ENCODE peak calls at places on chromosomes 12 and 14, in eight cellular contexts. U is choroid plexus epithelial cell, G is psoas muscle, O is endodermal cell, H is WERI-Rb-1, I is epithelial cell of esophagus, V is mammary epithelial cell, L is ovary. P is an unnamed sample.

GRCh38 chr12:76317976-76318375 is 30.2 kb downstream of the BBS10 start:
- DNase-seq in U (no peak), G (no peak), O (no peak), H (no peak), I (no peak), V (no peak), L (no peak), P (no peak)

GRCh38 chr12:101698782-101699347 is 1.4 kb downstream of the CHPT1 start:
- DNase-seq in U (peak), G (no peak), O (no peak), H (no peak), I (no peak), V (no peak), L (no peak), P (peak)

GRCh38 chr14:53608369-53608768 is 348.3 kb downstream of the BMP4 start:
- DNase-seq in U (no peak), G (no peak), O (no peak), H (no peak), I (peak), V (peak), L (no peak), P (no peak)

GRCh38 chr14:63986789-63987533 is 134.2 kb downstream of the SYNE2 start:
- DNase-seq in U (peak), G (no peak), O (no peak), H (no peak), I (peak), V (peak), L (no peak), P (peak)

GRCh38 chr12:124399622-124400021 is 104.7 kb downstream of the RFLNA start:
- DNase-seq in U (no peak), G (no peak), O (peak), H (peak), I (peak), V (no peak), L (peak), P (peak)

GRCh38 chr12:93762912-93763311 is 85.7 kb downstream of the CRADD start:
- DNase-seq in U (no peak), G (no peak), O (no peak), H (no peak), I (no peak), V (no peak), L (no peak), P (no peak)

GRCh38 chr12:10867381-10867780 is 16.7 kb downstream of the PRH1 start:
- DNase-seq in U (no peak), G (no peak), O (no peak), H (no peak), I (peak), V (no peak), L (no peak), P (peak)

GRCh38 chr14:92633724-92634123 is 114.7 kb downstream of the LGMN start:
- DNase-seq in U (peak), G (no peak), O (no peak), H (no peak), I (no peak), V (no peak), L (no peak), P (peak)

GRCh38 chr12:67919406-67919805 is 69.8 kb upstream of the IFNG-AS1 start:
- DNase-seq in U (peak), G (no peak), O (no peak), H (no peak), I (peak), V (peak), L (no peak), P (peak)

GRCh38 chr14:94522115-94522724 is 13.0 kb upstream of the SERPINA12 start:
- DNase-seq in U (no peak), G (no peak), O (peak), H (no peak), I (no peak), V (no peak), L (no peak), P (no peak)

GRCh38 chr12:68425998-68426397 is 93.8 kb upstream of the MDM1 start:
- DNase-seq in U (peak), G (no peak), O (no peak), H (no peak), I (peak), V (peak), L (no peak), P (peak)

GRCh38 chr12:101962486-101962885 is 85.1 kb downstream of the DRAM1 start:
- DNase-seq in U (no peak), G (no peak), O (no peak), H (peak), I (peak), V (peak), L (no peak), P (peak)

GRCh38 chr12:27244680-27245005 is 557 bp downstream of the STK38L start:
- DNase-seq in U (peak), G (no peak), O (no peak), H (no peak), I (peak), V (peak), L (no peak), P (peak)

GRCh38 chr14:102055181-102055901 is 31.5 kb downstream of the HSP90AA1 start:
- DNase-seq in U (peak), G (no peak), O (peak), H (peak), I (peak), V (peak), L (no peak), P (peak)

GRCh38 chr14:50399251-50400032 is 2.8 kb upstream of the CDKL1 start:
- DNase-seq in U (peak), G (no peak), O (no peak), H (no peak), I (peak), V (peak), L (peak), P (peak)

GRCh38 chr12:6606331-6607131 is 648 bp downstream of the CHD4 start:
- DNase-seq in U (peak), G (peak), O (peak), H (peak), I (peak), V (peak), L (peak), P (peak)

GRCh38 chr12:108637631-108638030 is 3.9 kb upstream of the SELPLG start:
- DNase-seq in U (no peak), G (no peak), O (no peak), H (no peak), I (no peak), V (no peak), L (no peak), P (no peak)

GRCh38 chr12:26744697-26745440 is 88.1 kb downstream of the ITPR2 start:
- DNase-seq in U (peak), G (no peak), O (no peak), H (peak), I (no peak), V (no peak), L (no peak), P (no peak)

GRCh38 chr12:102344691-102345090 is 135.7 kb downstream of the IGF1 start:
- DNase-seq in U (no peak), G (no peak), O (no peak), H (no peak), I (peak), V (no peak), L (no peak), P (no peak)

GRCh38 chr14:102314242-102315011 is 5.1 kb upstream of the ZNF839 start:
- DNase-seq in U (peak), G (peak), O (peak), H (peak), I (peak), V (peak), L (peak), P (peak)

GRCh38 chr14:75986439-75986765 is 839 bp downstream of the IFT43 start:
- DNase-seq in U (no peak), G (no peak), O (no peak), H (no peak), I (no peak), V (no peak), L (no peak), P (no peak)

GRCh38 chr14:67622675-67623074 is 3.0 kb downstream of the ARG2 start:
- DNase-seq in U (peak), G (no peak), O (peak), H (no peak), I (peak), V (peak), L (no peak), P (peak)

GRCh38 chr14:88493392-88494185 is 61.2 kb downstream of the PTPN21 start:
- DNase-seq in U (no peak), G (no peak), O (no peak), H (no peak), I (no peak), V (no peak), L (no peak), P (no peak)

GRCh38 chr12:93913845-93914244 is 234.5 kb upstream of the PLXNC1 start:
- DNase-seq in U (peak), G (no peak), O (no peak), H (no peak), I (no peak), V (peak), L (no peak), P (peak)

GRCh38 chr12:26692417-26692816 is 140.6 kb downstream of the ITPR2 start:
- DNase-seq in U (no peak), G (no peak), O (no peak), H (no peak), I (no peak), V (no peak), L (no peak), P (no peak)

GRCh38 chr12:104720346-104721064 is 237.6 kb downstream of the SLC41A2 start:
- DNase-seq in U (peak), G (no peak), O (no peak), H (no peak), I (no peak), V (no peak), L (no peak), P (no peak)

GRCh38 chr12:46266382-46266791 is 2.5 kb downstream of the SLC38A1 start:
- DNase-seq in U (peak), G (no peak), O (no peak), H (peak), I (peak), V (peak), L (peak), P (peak)
- H3K4me3 ChIP-seq in U (peak), G (peak), O (peak), H (peak), I (peak), V (peak), L (peak), P (peak)

GRCh38 chr14:106268013-106268727 is 741.8 kb downstream of the TMEM121 start:
- DNase-seq in U (no peak), G (no peak), O (no peak), H (peak), I (no peak), V (no peak), L (no peak), P (no peak)
- TF ChIP-seq CTCF in U (no peak), G (no peak), O (no peak), H (peak), I (no peak), V (no peak), L (no peak), P (no peak)

GRCh38 chr12:128903231-128903630 is 50.0 kb downstream of the GLT1D1 start:
- DNase-seq in U (no peak), G (no peak), O (peak), H (peak), I (no peak), V (no peak), L (no peak), P (no peak)

GRCh38 chr12:128906485-128907137 is 53.3 kb downstream of the GLT1D1 start:
- DNase-seq in U (no peak), G (no peak), O (no peak), H (no peak), I (no peak), V (no peak), L (no peak), P (no peak)

GRCh38 chr12:128908254-128908653 is 55.0 kb downstream of the GLT1D1 start:
- DNase-seq in U (no peak), G (no peak), O (no peak), H (no peak), I (no peak), V (no peak), L (no peak), P (no peak)

GRCh38 chr12:128909653-128910052 is 56.4 kb downstream of the GLT1D1 start:
- DNase-seq in U (no peak), G (no peak), O (no peak), H (no peak), I (peak), V (no peak), L (no peak), P (no peak)

DNA sequence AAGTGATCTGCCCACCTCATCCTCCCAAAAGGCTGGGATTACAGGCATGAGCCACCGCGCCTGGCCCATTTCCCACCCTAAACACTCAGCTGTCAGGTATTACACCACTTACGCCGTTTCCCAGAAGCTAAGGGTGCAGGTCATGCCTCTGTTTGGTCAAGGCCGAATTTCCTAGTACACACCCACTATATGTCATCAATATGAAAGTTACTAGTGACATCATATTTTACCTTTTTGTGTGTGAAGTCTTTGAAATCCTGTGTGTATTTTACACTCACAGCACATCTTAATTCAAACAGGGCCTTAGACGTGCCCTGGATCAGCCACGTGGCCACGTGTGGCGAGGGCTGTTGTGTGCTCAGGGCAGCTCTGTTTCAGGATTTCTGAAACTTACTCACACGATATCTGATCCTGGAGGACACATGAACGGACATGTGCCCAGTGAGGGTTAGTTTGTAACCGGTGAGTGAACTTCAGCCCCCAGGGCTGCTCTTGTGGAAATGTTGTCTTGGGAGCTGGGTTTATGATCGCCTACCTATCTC is 51.8 kb downstream of the GLT1D1 start:
- DNase-seq in U (no peak), G (no peak), O (peak), H (no peak), I (no peak), V (no peak), L (no peak), P (no peak)
- H3K4me3 ChIP-seq in U (no peak), G (no peak), O (no peak), H (no peak), I (no peak), V (no peak), L (no peak), P (no peak)

DNA sequence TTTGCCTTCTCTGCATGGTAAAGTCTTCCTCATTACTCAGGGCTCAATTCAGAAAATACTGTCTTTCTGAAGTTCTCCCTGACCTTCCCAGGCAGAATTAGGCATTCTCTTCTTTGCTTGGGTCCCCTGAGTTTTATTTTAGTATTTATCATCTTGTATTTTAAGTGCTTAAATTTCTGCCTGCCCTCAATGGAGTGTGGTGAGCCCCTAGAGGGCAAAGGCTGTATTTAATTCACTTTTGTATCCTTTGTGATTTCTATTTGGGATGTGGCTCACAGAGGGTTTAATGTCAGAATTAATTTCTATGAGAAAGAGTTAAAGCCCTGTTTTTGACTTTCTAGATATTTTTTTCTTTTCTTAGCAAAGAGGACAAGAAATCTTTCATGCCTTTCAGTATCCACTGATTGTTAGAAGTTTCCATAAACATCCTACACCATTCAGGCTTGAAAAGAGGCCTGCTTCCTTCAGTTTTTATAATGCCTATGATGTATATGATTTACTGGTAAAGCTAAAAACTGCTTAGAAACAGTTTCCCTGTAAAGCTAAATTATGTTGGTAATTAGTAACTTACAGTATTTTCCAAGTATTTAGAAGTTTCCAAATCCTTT is 55.6 kb upstream of the PTPRB start:
- DNase-seq in U (peak), G (no peak), O (no peak), H (no peak), I (peak), V (peak), L (no peak), P (peak)
- TF ChIP-seq CTCF in U (peak), G (peak), O (peak), H (peak), I (peak), V (peak), L (no peak), P (peak)

GRCh38 chr12:112380663-112381420 is 1.4 kb downstream of the HECTD4 start:
- DNase-seq in U (no peak), G (no peak), O (peak), H (peak), I (no peak), V (no peak), L (no peak), P (no peak)
- H3K4me3 ChIP-seq in U (peak), G (peak), O (peak), H (peak), I (peak), V (peak), L (peak), P (peak)

DNA sequence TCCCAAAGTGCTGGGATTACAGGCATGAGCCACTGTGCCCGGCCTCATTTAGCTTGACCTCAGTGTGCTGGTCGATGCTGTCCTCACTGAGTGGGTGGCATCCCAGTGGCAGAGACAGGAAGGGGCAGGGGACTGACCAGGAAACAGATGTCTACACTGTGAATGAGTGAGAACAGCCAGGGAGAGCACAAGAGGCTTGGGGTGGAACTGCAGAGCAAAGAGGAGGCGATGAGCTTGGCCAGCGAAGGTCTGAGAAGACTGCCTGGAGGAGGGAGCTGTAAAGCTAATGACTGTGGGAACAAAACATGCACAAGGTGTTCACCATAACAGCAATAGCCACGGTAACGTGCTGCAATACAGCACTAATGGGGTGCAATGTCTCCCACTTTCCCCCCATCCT is 57.2 kb upstream of the BEGAIN start:
- DNase-seq in U (no peak), G (no peak), O (no peak), H (no peak), I (no peak), V (no peak), L (no peak), P (no peak)
- TF ChIP-seq CTCF in U (no peak), G (no peak), O (no peak), H (no peak), I (no peak), V (no peak), L (no peak), P (no peak)

GRCh38 chr12:2886768-2887450 is 3.8 kb upstream of the TULP3 start:
- DNase-seq in U (no peak), G (no peak), O (no peak), H (no peak), I (no peak), V (no peak), L (no peak), P (no peak)
- H3K4me3 ChIP-seq in U (no peak), G (no peak), O (no peak), H (no peak), I (no peak), V (no peak), L (no peak), P (no peak)

GRCh38 chr12:47071241-47071852 is 8.1 kb upstream of the PCED1B start:
- DNase-seq in U (no peak), G (no peak), O (peak), H (no peak), I (peak), V (no peak), L (no peak), P (no peak)
- TF ChIP-seq CTCF in U (peak), G (peak), O (peak), H (peak), I (peak), V (peak), L (no peak), P (peak)

P was measured in fibroblast of pulmonary artery.